ENCODE peak calls at places on chromosomes 13 and 19, in eight cellular contexts. One of them, this sample, is unnamed.

GRCh38 chr19:30851646-30852045 is 479.5 kb downstream of the ZNF536 start:
- DNase-seq in psoas muscle: no peak
- DNase-seq in activated naive CD4-positive, alpha-beta T cell treated with anti-CD3 and anti-CD28 coated beads, Interleukin-2, amount 50 U/mL, for 16 hours: no peak
- DNase-seq in pancreas: no peak
- DNase-seq in ureter: no peak
- DNase-seq in endothelial cell of umbilical vein: no peak
- DNase-seq in effector memory CD4-positive, alpha-beta T cell: no peak
- DNase-seq in ecto neural progenitor cell: peak; percentile 21
- DNase-seq in this sample: no peak

GRCh38 chr19:3210347-3211017 is 14.0 kb upstream of the CELF5 start:
- DNase-seq in psoas muscle: peak; percentile 77
- DNase-seq in activated naive CD4-positive, alpha-beta T cell treated with anti-CD3 and anti-CD28 coated beads, Interleukin-2, amount 50 U/mL, for 16 hours: peak; percentile 76
- DNase-seq in pancreas: no peak
- DNase-seq in ureter: no peak
- DNase-seq in endothelial cell of umbilical vein: peak; percentile 40
- DNase-seq in effector memory CD4-positive, alpha-beta T cell: peak; percentile 28
- DNase-seq in ecto neural progenitor cell: peak; percentile 66
- DNase-seq in this sample: peak; percentile 75

GRCh38 chr13:61664821-61665705 is 249.4 kb upstream of the PCDH20 start:
- DNase-seq in psoas muscle: no peak
- DNase-seq in activated naive CD4-positive, alpha-beta T cell treated with anti-CD3 and anti-CD28 coated beads, Interleukin-2, amount 50 U/mL, for 16 hours: no peak
- DNase-seq in pancreas: no peak
- DNase-seq in ureter: no peak
- DNase-seq in endothelial cell of umbilical vein: no peak
- DNase-seq in effector memory CD4-positive, alpha-beta T cell: no peak
- DNase-seq in ecto neural progenitor cell: peak; percentile 46
- DNase-seq in this sample: no peak

GRCh38 chr19:52200044-52200443 is 10.2 kb downstream of the PPP2R1A start:
- DNase-seq in psoas muscle: peak; percentile 66
- DNase-seq in activated naive CD4-positive, alpha-beta T cell treated with anti-CD3 and anti-CD28 coated beads, Interleukin-2, amount 50 U/mL, for 16 hours: no peak
- DNase-seq in pancreas: no peak
- DNase-seq in ureter: peak; percentile 45
- DNase-seq in endothelial cell of umbilical vein: peak; percentile 31
- DNase-seq in effector memory CD4-positive, alpha-beta T cell: no peak
- DNase-seq in ecto neural progenitor cell: no peak
- DNase-seq in this sample: no peak

GRCh38 chr19:48539503-48540096 is 12.4 kb upstream of the SULT2B1 start:
- DNase-seq in psoas muscle: no peak
- DNase-seq in activated naive CD4-positive, alpha-beta T cell treated with anti-CD3 and anti-CD28 coated beads, Interleukin-2, amount 50 U/mL, for 16 hours: no peak
- DNase-seq in pancreas: no peak
- DNase-seq in ureter: no peak
- DNase-seq in endothelial cell of umbilical vein: peak; percentile 10
- DNase-seq in effector memory CD4-positive, alpha-beta T cell: no peak
- DNase-seq in ecto neural progenitor cell: no peak
- DNase-seq in this sample: no peak

GRCh38 chr13:29849731-29850212 is 645 bp downstream of the UBL3 start:
- DNase-seq in psoas muscle: peak; percentile 85
- DNase-seq in activated naive CD4-positive, alpha-beta T cell treated with anti-CD3 and anti-CD28 coated beads, Interleukin-2, amount 50 U/mL, for 16 hours: peak; percentile 24
- DNase-seq in pancreas: peak; percentile 75
- DNase-seq in ureter: peak; percentile 68
- DNase-seq in endothelial cell of umbilical vein: peak; percentile 73
- DNase-seq in effector memory CD4-positive, alpha-beta T cell: peak; percentile 9
- DNase-seq in ecto neural progenitor cell: peak; percentile 63
- DNase-seq in this sample: peak; percentile 21

GRCh38 chr13:60139272-60139671 is 24.5 kb downstream of the DIAPH3 start:
- DNase-seq in psoas muscle: no peak
- DNase-seq in activated naive CD4-positive, alpha-beta T cell treated with anti-CD3 and anti-CD28 coated beads, Interleukin-2, amount 50 U/mL, for 16 hours: no peak
- DNase-seq in pancreas: no peak
- DNase-seq in ureter: no peak
- DNase-seq in endothelial cell of umbilical vein: no peak
- DNase-seq in effector memory CD4-positive, alpha-beta T cell: no peak
- DNase-seq in ecto neural progenitor cell: no peak
- DNase-seq in this sample: no peak

GRCh38 chr13:74871671-74872070 is 610.3 kb downstream of the TBC1D4 start:
- DNase-seq in psoas muscle: no peak
- DNase-seq in activated naive CD4-positive, alpha-beta T cell treated with anti-CD3 and anti-CD28 coated beads, Interleukin-2, amount 50 U/mL, for 16 hours: no peak
- DNase-seq in pancreas: no peak
- DNase-seq in ureter: no peak
- DNase-seq in endothelial cell of umbilical vein: peak; percentile 54
- DNase-seq in effector memory CD4-positive, alpha-beta T cell: no peak
- DNase-seq in ecto neural progenitor cell: no peak
- DNase-seq in this sample: no peak

GRCh38 chr13:41213316-41213715 is 18.9 kb upstream of the KBTBD7 start:
- DNase-seq in psoas muscle: no peak
- DNase-seq in activated naive CD4-positive, alpha-beta T cell treated with anti-CD3 and anti-CD28 coated beads, Interleukin-2, amount 50 U/mL, for 16 hours: no peak
- DNase-seq in pancreas: no peak
- DNase-seq in ureter: no peak
- DNase-seq in endothelial cell of umbilical vein: no peak
- DNase-seq in effector memory CD4-positive, alpha-beta T cell: no peak
- DNase-seq in ecto neural progenitor cell: no peak
- DNase-seq in this sample: no peak

GRCh38 chr13:24284876-24285275 is 24.5 kb upstream of the C1QTNF9 start:
- DNase-seq in psoas muscle: no peak
- DNase-seq in activated naive CD4-positive, alpha-beta T cell treated with anti-CD3 and anti-CD28 coated beads, Interleukin-2, amount 50 U/mL, for 16 hours: no peak
- DNase-seq in pancreas: no peak
- DNase-seq in ureter: no peak
- DNase-seq in endothelial cell of umbilical vein: no peak
- DNase-seq in effector memory CD4-positive, alpha-beta T cell: no peak
- DNase-seq in ecto neural progenitor cell: no peak
- DNase-seq in this sample: no peak

GRCh38 chr19:752652-753517 is 2.0 kb downstream of the MISP start:
- DNase-seq in psoas muscle: peak; percentile 77
- DNase-seq in activated naive CD4-positive, alpha-beta T cell treated with anti-CD3 and anti-CD28 coated beads, Interleukin-2, amount 50 U/mL, for 16 hours: no peak
- DNase-seq in pancreas: no peak
- DNase-seq in ureter: peak; percentile 73
- DNase-seq in endothelial cell of umbilical vein: no peak
- DNase-seq in effector memory CD4-positive, alpha-beta T cell: no peak
- DNase-seq in ecto neural progenitor cell: no peak
- DNase-seq in this sample: no peak

GRCh38 chr19:41537789-41538188 is 38.2 kb upstream of the CEACAM21 start:
- DNase-seq in psoas muscle: no peak
- DNase-seq in activated naive CD4-positive, alpha-beta T cell treated with anti-CD3 and anti-CD28 coated beads, Interleukin-2, amount 50 U/mL, for 16 hours: no peak
- DNase-seq in pancreas: no peak
- DNase-seq in ureter: no peak
- DNase-seq in endothelial cell of umbilical vein: peak; percentile 43
- DNase-seq in effector memory CD4-positive, alpha-beta T cell: no peak
- DNase-seq in ecto neural progenitor cell: no peak
- DNase-seq in this sample: no peak

GRCh38 chr19:16073481-16073880 is 2.8 kb upstream of the TPM4 start:
- DNase-seq in psoas muscle: no peak
- DNase-seq in activated naive CD4-positive, alpha-beta T cell treated with anti-CD3 and anti-CD28 coated beads, Interleukin-2, amount 50 U/mL, for 16 hours: no peak
- DNase-seq in pancreas: no peak
- DNase-seq in ureter: no peak
- DNase-seq in endothelial cell of umbilical vein: no peak
- DNase-seq in effector memory CD4-positive, alpha-beta T cell: no peak
- DNase-seq in ecto neural progenitor cell: no peak
- DNase-seq in this sample: no peak

GRCh38 chr13:94192576-94192975 is 286.9 kb downstream of the DCT start:
- DNase-seq in psoas muscle: no peak
- DNase-seq in activated naive CD4-positive, alpha-beta T cell treated with anti-CD3 and anti-CD28 coated beads, Interleukin-2, amount 50 U/mL, for 16 hours: no peak
- DNase-seq in pancreas: no peak
- DNase-seq in ureter: no peak
- DNase-seq in endothelial cell of umbilical vein: no peak
- DNase-seq in effector memory CD4-positive, alpha-beta T cell: no peak
- DNase-seq in ecto neural progenitor cell: peak; percentile 63
- DNase-seq in this sample: no peak

GRCh38 chr13:43918636-43919035 is 38.9 kb downstream of the LACC1 start:
- DNase-seq in psoas muscle: no peak
- DNase-seq in activated naive CD4-positive, alpha-beta T cell treated with anti-CD3 and anti-CD28 coated beads, Interleukin-2, amount 50 U/mL, for 16 hours: no peak
- DNase-seq in pancreas: no peak
- DNase-seq in ureter: no peak
- DNase-seq in endothelial cell of umbilical vein: no peak
- DNase-seq in effector memory CD4-positive, alpha-beta T cell: no peak
- DNase-seq in ecto neural progenitor cell: no peak
- DNase-seq in this sample: no peak

GRCh38 chr13:29140277-29140676 is 320.1 kb downstream of the MTUS2 start:
- DNase-seq in psoas muscle: no peak
- DNase-seq in activated naive CD4-positive, alpha-beta T cell treated with anti-CD3 and anti-CD28 coated beads, Interleukin-2, amount 50 U/mL, for 16 hours: no peak
- DNase-seq in pancreas: no peak
- DNase-seq in ureter: no peak
- DNase-seq in endothelial cell of umbilical vein: no peak
- DNase-seq in effector memory CD4-positive, alpha-beta T cell: no peak
- DNase-seq in ecto neural progenitor cell: no peak
- DNase-seq in this sample: no peak

GRCh38 chr13:29698106-29698505 is 102.6 kb upstream of the SLC7A1 start:
- DNase-seq in psoas muscle: no peak
- DNase-seq in activated naive CD4-positive, alpha-beta T cell treated with anti-CD3 and anti-CD28 coated beads, Interleukin-2, amount 50 U/mL, for 16 hours: no peak
- DNase-seq in pancreas: no peak
- DNase-seq in ureter: no peak
- DNase-seq in endothelial cell of umbilical vein: no peak
- DNase-seq in effector memory CD4-positive, alpha-beta T cell: no peak
- DNase-seq in ecto neural progenitor cell: no peak
- DNase-seq in this sample: no peak

GRCh38 chr19:50652722-50653121 is 3.5 kb downstream of the C19orf81 start:
- DNase-seq in psoas muscle: no peak
- DNase-seq in activated naive CD4-positive, alpha-beta T cell treated with anti-CD3 and anti-CD28 coated beads, Interleukin-2, amount 50 U/mL, for 16 hours: no peak
- DNase-seq in pancreas: no peak
- DNase-seq in ureter: no peak
- DNase-seq in endothelial cell of umbilical vein: no peak
- DNase-seq in effector memory CD4-positive, alpha-beta T cell: no peak
- DNase-seq in ecto neural progenitor cell: no peak
- DNase-seq in this sample: no peak

GRCh38 chr19:13022859-13023636 is 27.8 kb downstream of the NFIX start:
- DNase-seq in psoas muscle: peak; percentile 93
- DNase-seq in activated naive CD4-positive, alpha-beta T cell treated with anti-CD3 and anti-CD28 coated beads, Interleukin-2, amount 50 U/mL, for 16 hours: no peak
- DNase-seq in pancreas: peak; percentile 66
- DNase-seq in ureter: peak; percentile 89
- DNase-seq in endothelial cell of umbilical vein: peak; percentile 80
- DNase-seq in effector memory CD4-positive, alpha-beta T cell: no peak
- DNase-seq in ecto neural progenitor cell: no peak
- DNase-seq in this sample: no peak

GRCh38 chr13:89113744-89114143 is 1442.6 kb downstream of the SLITRK5 start:
- DNase-seq in psoas muscle: no peak
- DNase-seq in activated naive CD4-positive, alpha-beta T cell treated with anti-CD3 and anti-CD28 coated beads, Interleukin-2, amount 50 U/mL, for 16 hours: no peak
- DNase-seq in pancreas: no peak
- DNase-seq in ureter: no peak
- DNase-seq in endothelial cell of umbilical vein: no peak
- DNase-seq in effector memory CD4-positive, alpha-beta T cell: no peak
- DNase-seq in ecto neural progenitor cell: no peak
- DNase-seq in this sample: no peak

GRCh38 chr13:74550039-74550438 is 415.8 kb upstream of the KLF12 start:
- DNase-seq in psoas muscle: no peak
- DNase-seq in activated naive CD4-positive, alpha-beta T cell treated with anti-CD3 and anti-CD28 coated beads, Interleukin-2, amount 50 U/mL, for 16 hours: no peak
- DNase-seq in pancreas: no peak
- DNase-seq in ureter: no peak
- DNase-seq in endothelial cell of umbilical vein: no peak
- DNase-seq in effector memory CD4-positive, alpha-beta T cell: no peak
- DNase-seq in ecto neural progenitor cell: no peak
- DNase-seq in this sample: no peak

GRCh38 chr19:13010038-13010991 is 15.0 kb downstream of the NFIX start:
- DNase-seq in psoas muscle: peak; percentile 80
- DNase-seq in activated naive CD4-positive, alpha-beta T cell treated with anti-CD3 and anti-CD28 coated beads, Interleukin-2, amount 50 U/mL, for 16 hours: no peak
- DNase-seq in pancreas: no peak
- DNase-seq in ureter: no peak
- DNase-seq in endothelial cell of umbilical vein: no peak
- DNase-seq in effector memory CD4-positive, alpha-beta T cell: no peak
- DNase-seq in ecto neural progenitor cell: no peak
- DNase-seq in this sample: no peak

GRCh38 chr13:113653264-113654174 is 4.5 kb downstream of the ATP4B start:
- DNase-seq in psoas muscle: peak; percentile 50
- DNase-seq in activated naive CD4-positive, alpha-beta T cell treated with anti-CD3 and anti-CD28 coated beads, Interleukin-2, amount 50 U/mL, for 16 hours: no peak
- DNase-seq in pancreas: no peak
- DNase-seq in ureter: no peak
- DNase-seq in endothelial cell of umbilical vein: no peak
- DNase-seq in effector memory CD4-positive, alpha-beta T cell: no peak
- DNase-seq in ecto neural progenitor cell: no peak
- DNase-seq in this sample: peak; percentile 17

GRCh38 chr19:58033741-58034475 is at the start of gene ZSCAN1:
- DNase-seq in psoas muscle: peak; percentile 72
- DNase-seq in activated naive CD4-positive, alpha-beta T cell treated with anti-CD3 and anti-CD28 coated beads, Interleukin-2, amount 50 U/mL, for 16 hours: no peak
- DNase-seq in pancreas: peak; percentile 74
- DNase-seq in ureter: peak; percentile 92
- DNase-seq in endothelial cell of umbilical vein: peak; percentile 15
- DNase-seq in effector memory CD4-positive, alpha-beta T cell: no peak
- DNase-seq in ecto neural progenitor cell: peak; percentile 95
- DNase-seq in this sample: no peak

This sample was measured in effector memory CD8-positive, alpha-beta T cell.